ENCODE peak calls at places on chromosome 11, in ten cellular contexts. One of them, this sample, is unnamed.

GRCh38 chr11:105466582-105467228 is 143.2 kb upstream of the GRIA4 start:
- DNase-seq in osteoblast: no peak
- DNase-seq in GM10248: no peak
- DNase-seq in B cell: no peak
- DNase-seq in fibroblast of pulmonary artery: peak
- DNase-seq in cardiac fibroblast: peak
- DNase-seq in fibroblast of the aortic adventitia: peak
- DNase-seq in OCI-LY7: no peak
- DNase-seq in fibroblast of villous mesenchyme: peak
- DNase-seq in cardiac muscle cell: peak
- DNase-seq in this sample: peak

GRCh38 chr11:75160328-75160757 is 9.4 kb downstream of the SLCO2B1 start:
- DNase-seq in osteoblast: no peak
- DNase-seq in GM10248: no peak
- DNase-seq in B cell: no peak
- DNase-seq in fibroblast of pulmonary artery: no peak
- DNase-seq in cardiac fibroblast: no peak
- DNase-seq in fibroblast of the aortic adventitia: no peak
- DNase-seq in OCI-LY7: no peak
- DNase-seq in fibroblast of villous mesenchyme: no peak
- DNase-seq in cardiac muscle cell: no peak
- DNase-seq in this sample: no peak

GRCh38 chr11:77873345-77873744 is 52.4 kb downstream of the AAMDC start:
- DNase-seq in osteoblast: no peak
- DNase-seq in GM10248: no peak
- DNase-seq in B cell: no peak
- DNase-seq in fibroblast of pulmonary artery: no peak
- DNase-seq in cardiac fibroblast: no peak
- DNase-seq in fibroblast of the aortic adventitia: no peak
- DNase-seq in OCI-LY7: no peak
- DNase-seq in fibroblast of villous mesenchyme: no peak
- DNase-seq in cardiac muscle cell: no peak
- DNase-seq in this sample: no peak

GRCh38 chr11:118911113-118911879 is 14.4 kb downstream of the BCL9L start:
- DNase-seq in osteoblast: peak
- DNase-seq in GM10248: no peak
- DNase-seq in B cell: no peak
- DNase-seq in fibroblast of pulmonary artery: no peak
- DNase-seq in cardiac fibroblast: peak
- DNase-seq in fibroblast of the aortic adventitia: peak
- DNase-seq in OCI-LY7: no peak
- DNase-seq in fibroblast of villous mesenchyme: peak
- DNase-seq in cardiac muscle cell: peak
- DNase-seq in this sample: peak

GRCh38 chr11:96358321-96358720 is 15.3 kb upstream of the MAML2 start:
- DNase-seq in osteoblast: no peak
- DNase-seq in GM10248: no peak
- DNase-seq in B cell: no peak
- DNase-seq in fibroblast of pulmonary artery: no peak
- DNase-seq in cardiac fibroblast: no peak
- DNase-seq in fibroblast of the aortic adventitia: no peak
- DNase-seq in OCI-LY7: no peak
- DNase-seq in fibroblast of villous mesenchyme: no peak
- DNase-seq in cardiac muscle cell: no peak
- DNase-seq in this sample: no peak

GRCh38 chr11:79264284-79264683 is 176.5 kb downstream of the TENM4 start:
- DNase-seq in osteoblast: no peak
- DNase-seq in GM10248: no peak
- DNase-seq in B cell: no peak
- DNase-seq in fibroblast of pulmonary artery: peak
- DNase-seq in cardiac fibroblast: no peak
- DNase-seq in fibroblast of the aortic adventitia: no peak
- DNase-seq in OCI-LY7: no peak
- DNase-seq in fibroblast of villous mesenchyme: no peak
- DNase-seq in cardiac muscle cell: peak
- DNase-seq in this sample: no peak

GRCh38 chr11:130243816-130244215 is 70.9 kb downstream of the ZBTB44 start:
- DNase-seq in osteoblast: no peak
- DNase-seq in GM10248: peak
- DNase-seq in B cell: peak
- DNase-seq in fibroblast of pulmonary artery: no peak
- DNase-seq in cardiac fibroblast: no peak
- DNase-seq in fibroblast of the aortic adventitia: no peak
- DNase-seq in OCI-LY7: no peak
- DNase-seq in fibroblast of villous mesenchyme: peak
- DNase-seq in cardiac muscle cell: no peak
- DNase-seq in this sample: no peak

GRCh38 chr11:70063121-70063520 is 15.0 kb upstream of the ANO1 start:
- DNase-seq in osteoblast: no peak
- DNase-seq in GM10248: no peak
- DNase-seq in B cell: no peak
- DNase-seq in fibroblast of pulmonary artery: no peak
- DNase-seq in cardiac fibroblast: no peak
- DNase-seq in fibroblast of the aortic adventitia: no peak
- DNase-seq in OCI-LY7: no peak
- DNase-seq in fibroblast of villous mesenchyme: no peak
- DNase-seq in cardiac muscle cell: no peak
- DNase-seq in this sample: no peak

GRCh38 chr11:18115360-18116127 is 9.7 kb upstream of the SAAL1 start:
- DNase-seq in osteoblast: peak
- DNase-seq in GM10248: peak
- DNase-seq in B cell: peak
- DNase-seq in fibroblast of pulmonary artery: peak
- DNase-seq in cardiac fibroblast: peak
- DNase-seq in fibroblast of the aortic adventitia: peak
- DNase-seq in OCI-LY7: peak
- DNase-seq in fibroblast of villous mesenchyme: peak
- DNase-seq in cardiac muscle cell: peak
- DNase-seq in this sample: peak

DNA sequence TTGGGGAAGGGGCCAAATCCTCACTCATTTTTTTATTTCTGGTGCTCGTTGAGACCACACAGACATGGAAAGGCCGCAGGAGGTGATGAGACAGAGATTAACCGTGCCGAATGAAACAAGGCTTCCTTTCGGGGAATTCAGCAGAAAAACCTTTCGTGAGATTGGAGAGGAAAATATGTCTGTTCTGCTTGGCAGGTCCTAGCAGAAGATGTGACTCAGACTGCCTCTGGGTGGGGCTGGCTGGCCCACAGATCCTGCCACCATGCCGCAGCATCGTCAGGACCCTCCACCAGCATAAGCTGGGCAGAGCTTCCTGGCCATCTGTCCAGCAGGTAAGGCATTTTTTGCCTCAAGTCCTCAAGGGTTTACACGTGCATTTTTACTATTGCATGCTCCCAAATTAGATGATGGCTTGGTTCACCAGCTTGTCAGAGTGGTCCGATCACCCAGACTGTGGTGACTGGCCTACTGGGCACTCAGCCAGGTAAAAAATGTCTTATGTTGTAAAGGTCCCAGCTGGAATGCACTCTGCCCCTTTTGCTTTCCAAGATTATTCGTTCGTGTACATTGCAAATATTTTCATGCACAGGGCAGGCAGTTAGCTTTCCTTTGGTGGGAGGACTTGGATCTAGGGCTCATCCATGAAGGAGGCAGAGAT is 1.5 kb downstream of the DDB2 start:
- DNase-seq in osteoblast: peak
- DNase-seq in GM10248: peak
- DNase-seq in B cell: peak
- DNase-seq in fibroblast of pulmonary artery: peak
- DNase-seq in cardiac fibroblast: peak
- DNase-seq in fibroblast of the aortic adventitia: peak
- DNase-seq in OCI-LY7: peak
- DNase-seq in fibroblast of villous mesenchyme: peak
- DNase-seq in cardiac muscle cell: peak
- DNase-seq in this sample: peak
- TF ChIP-seq CTCF in osteoblast: no peak
- TF ChIP-seq CTCF in GM10248: peak
- TF ChIP-seq CTCF in B cell: peak
- TF ChIP-seq CTCF in fibroblast of pulmonary artery: no peak
- TF ChIP-seq CTCF in cardiac fibroblast: no peak
- TF ChIP-seq CTCF in fibroblast of the aortic adventitia: no peak
- TF ChIP-seq CTCF in OCI-LY7: peak
- TF ChIP-seq CTCF in fibroblast of villous mesenchyme: no peak
- TF ChIP-seq CTCF in cardiac muscle cell: no peak
- TF ChIP-seq CTCF in this sample: no peak

GRCh38 chr11:67691149-67691548 is 16.7 kb upstream of the ALDH3B2 start:
- DNase-seq in osteoblast: peak
- DNase-seq in GM10248: no peak
- DNase-seq in B cell: no peak
- DNase-seq in fibroblast of pulmonary artery: no peak
- DNase-seq in cardiac fibroblast: peak
- DNase-seq in fibroblast of the aortic adventitia: no peak
- DNase-seq in OCI-LY7: peak
- DNase-seq in fibroblast of villous mesenchyme: peak
- DNase-seq in cardiac muscle cell: no peak
- DNase-seq in this sample: no peak
- TF ChIP-seq CTCF in osteoblast: no peak
- TF ChIP-seq CTCF in GM10248: peak
- TF ChIP-seq CTCF in B cell: no peak
- TF ChIP-seq CTCF in fibroblast of pulmonary artery: peak
- TF ChIP-seq CTCF in cardiac fibroblast: peak
- TF ChIP-seq CTCF in fibroblast of the aortic adventitia: peak
- TF ChIP-seq CTCF in OCI-LY7: peak
- TF ChIP-seq CTCF in fibroblast of villous mesenchyme: peak
- TF ChIP-seq CTCF in cardiac muscle cell: peak
- TF ChIP-seq CTCF in this sample: peak

DNA sequence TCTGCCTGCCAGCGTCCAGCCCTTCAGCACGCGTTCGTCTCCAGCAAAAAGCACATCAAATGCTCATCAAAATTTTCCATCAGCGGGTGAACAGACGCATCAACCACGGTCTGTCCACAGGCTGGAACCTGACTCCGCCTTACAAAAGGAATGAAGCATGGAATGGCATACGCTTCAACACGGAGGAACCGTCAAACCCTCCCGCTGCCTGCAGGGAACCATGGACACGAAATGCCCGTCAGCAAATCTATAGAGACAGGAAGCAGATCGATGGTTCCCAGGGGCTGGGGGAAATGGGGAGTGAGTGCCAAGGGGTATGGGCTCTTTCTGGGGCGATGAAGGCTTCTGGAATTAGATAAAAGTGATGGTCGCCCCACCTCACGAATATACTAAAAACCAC is 16.2 kb downstream of the TSSC4 start:
- DNase-seq in osteoblast: no peak
- DNase-seq in GM10248: no peak
- DNase-seq in B cell: no peak
- DNase-seq in fibroblast of pulmonary artery: no peak
- DNase-seq in cardiac fibroblast: no peak
- DNase-seq in fibroblast of the aortic adventitia: no peak
- DNase-seq in OCI-LY7: no peak
- DNase-seq in fibroblast of villous mesenchyme: no peak
- DNase-seq in cardiac muscle cell: no peak
- DNase-seq in this sample: no peak
- TF ChIP-seq CTCF in osteoblast: no peak
- TF ChIP-seq CTCF in GM10248: no peak
- TF ChIP-seq CTCF in B cell: no peak
- TF ChIP-seq CTCF in fibroblast of pulmonary artery: no peak
- TF ChIP-seq CTCF in cardiac fibroblast: no peak
- TF ChIP-seq CTCF in fibroblast of the aortic adventitia: no peak
- TF ChIP-seq CTCF in OCI-LY7: no peak
- TF ChIP-seq CTCF in fibroblast of villous mesenchyme: no peak
- TF ChIP-seq CTCF in cardiac muscle cell: no peak
- TF ChIP-seq CTCF in this sample: no peak

GRCh38 chr11:67731583-67731982 is 57.2 kb upstream of the ALDH3B2 start:
- DNase-seq in osteoblast: no peak
- DNase-seq in GM10248: no peak
- DNase-seq in B cell: no peak
- DNase-seq in fibroblast of pulmonary artery: no peak
- DNase-seq in cardiac fibroblast: no peak
- DNase-seq in fibroblast of the aortic adventitia: no peak
- DNase-seq in OCI-LY7: peak
- DNase-seq in fibroblast of villous mesenchyme: no peak
- DNase-seq in cardiac muscle cell: no peak
- DNase-seq in this sample: no peak

GRCh38 chr11:67732045-67732787 is 57.8 kb upstream of the ALDH3B2 start:
- DNase-seq in osteoblast: peak
- DNase-seq in GM10248: peak
- DNase-seq in B cell: peak
- DNase-seq in fibroblast of pulmonary artery: no peak
- DNase-seq in cardiac fibroblast: no peak
- DNase-seq in fibroblast of the aortic adventitia: no peak
- DNase-seq in OCI-LY7: peak
- DNase-seq in fibroblast of villous mesenchyme: no peak
- DNase-seq in cardiac muscle cell: no peak
- DNase-seq in this sample: peak
- TF ChIP-seq CTCF in osteoblast: peak
- TF ChIP-seq CTCF in GM10248: peak
- TF ChIP-seq CTCF in B cell: peak
- TF ChIP-seq CTCF in fibroblast of pulmonary artery: peak
- TF ChIP-seq CTCF in cardiac fibroblast: no peak
- TF ChIP-seq CTCF in fibroblast of the aortic adventitia: peak
- TF ChIP-seq CTCF in OCI-LY7: peak
- TF ChIP-seq CTCF in fibroblast of villous mesenchyme: peak
- TF ChIP-seq CTCF in cardiac muscle cell: peak
- TF ChIP-seq CTCF in this sample: peak

GRCh38 chr11:131349368-131350086 is 20.9 kb upstream of the NTM start:
- DNase-seq in osteoblast: no peak
- DNase-seq in GM10248: no peak
- DNase-seq in B cell: no peak
- DNase-seq in fibroblast of pulmonary artery: no peak
- DNase-seq in cardiac fibroblast: no peak
- DNase-seq in fibroblast of the aortic adventitia: no peak
- DNase-seq in OCI-LY7: no peak
- DNase-seq in fibroblast of villous mesenchyme: no peak
- DNase-seq in cardiac muscle cell: no peak
- DNase-seq in this sample: no peak
- TF ChIP-seq CTCF in osteoblast: no peak
- TF ChIP-seq CTCF in GM10248: no peak
- TF ChIP-seq CTCF in B cell: no peak
- TF ChIP-seq CTCF in fibroblast of pulmonary artery: no peak
- TF ChIP-seq CTCF in cardiac fibroblast: no peak
- TF ChIP-seq CTCF in fibroblast of the aortic adventitia: no peak
- TF ChIP-seq CTCF in OCI-LY7: no peak
- TF ChIP-seq CTCF in fibroblast of villous mesenchyme: no peak
- TF ChIP-seq CTCF in cardiac muscle cell: no peak
- TF ChIP-seq CTCF in this sample: no peak

GRCh38 chr11:120210651-120211521 is at the start of gene OAF:
- DNase-seq in osteoblast: peak
- DNase-seq in GM10248: peak
- DNase-seq in B cell: peak
- DNase-seq in fibroblast of pulmonary artery: peak
- DNase-seq in cardiac fibroblast: peak
- DNase-seq in fibroblast of the aortic adventitia: peak
- DNase-seq in OCI-LY7: peak
- DNase-seq in fibroblast of villous mesenchyme: peak
- DNase-seq in cardiac muscle cell: peak
- DNase-seq in this sample: peak
- TF ChIP-seq CTCF in osteoblast: no peak
- TF ChIP-seq CTCF in GM10248: peak
- TF ChIP-seq CTCF in B cell: no peak
- TF ChIP-seq CTCF in fibroblast of pulmonary artery: no peak
- TF ChIP-seq CTCF in cardiac fibroblast: no peak
- TF ChIP-seq CTCF in fibroblast of the aortic adventitia: peak
- TF ChIP-seq CTCF in OCI-LY7: peak
- TF ChIP-seq CTCF in fibroblast of villous mesenchyme: peak
- TF ChIP-seq CTCF in cardiac muscle cell: no peak
- TF ChIP-seq CTCF in this sample: peak